ENCODE peak calls at places on chromosomes 11 and 22, in four cellular contexts. W is tibial nerve, N is GM20000, H is NCI-H1048. X is an unnamed sample.

GRCh38 chr11:59240322-59240721 is 27.6 kb upstream of the MPEG1 start:
- DNase-seq in W (no peak), H (no peak), N (no peak), X (no peak)

GRCh38 chr11:125364085-125364822 is 131.8 kb downstream of the FEZ1 start:
- DNase-seq in H (no peak), N (no peak), W (no peak), X (no peak)

GRCh38 chr11:131311746-131312145 is 58.7 kb upstream of the NTM start:
- DNase-seq in W (no peak), H (no peak), N (no peak), X (no peak)

GRCh38 chr11:2997406-2997805 is 5.3 kb upstream of the NAP1L4 start:
- DNase-seq in W (no peak), H (no peak), N (no peak), X (peak; percentile 54)

GRCh38 chr22:45009881-45010531 is at the start of gene PHF21B:
- DNase-seq in N (peak; percentile 69), W (no peak), H (peak; percentile 48), X (no peak)

GRCh38 chr11:79610678-79611077 is 169.8 kb upstream of the TENM4 start:
- DNase-seq in N (no peak), H (no peak), W (no peak), X (no peak)

GRCh38 chr11:73982595-73982989 is at the start of gene UCP2:
- DNase-seq in W (peak; percentile 77), H (peak; percentile 58), N (peak; percentile 87), X (peak; percentile 96)

GRCh38 chr11:50174189-50174588 is 141.5 kb downstream of the OR4C45 start:
- DNase-seq in H (no peak), N (no peak), W (no peak), X (no peak)

GRCh38 chr11:111938687-111939160 is 1.6 kb downstream of the DIXDC1 start:
- DNase-seq in W (no peak), N (peak; percentile 77), H (no peak), X (no peak)

GRCh38 chr22:23836281-23836680 is 2.5 kb downstream of the DERL3 start:
- DNase-seq in H (no peak), W (no peak), N (no peak), X (no peak)

GRCh38 chr22:23256986-23257888 is 76.9 kb downstream of the BCR start:
- DNase-seq in N (no peak), W (peak; percentile 73), H (no peak), X (peak; percentile 86)

GRCh38 chr22:47225931-47226633 is 463.6 kb downstream of the TBC1D22A start:
- DNase-seq in N (no peak), W (no peak), H (no peak), X (peak; percentile 46)

GRCh38 chr11:18617688-18618340 is 16.3 kb downstream of the SPTY2D1 start:
- DNase-seq in N (no peak), H (no peak), W (no peak), X (no peak)

GRCh38 chr11:45593992-45594391 is 71.4 kb downstream of the CHST1 start:
- DNase-seq in H (no peak), N (no peak), W (no peak), X (no peak)

GRCh38 chr11:86574493-86575207 is 97.8 kb downstream of the ME3 start:
- DNase-seq in N (no peak), H (no peak), W (no peak), X (no peak)

GRCh38 chr22:24775769-24776492 is 1.4 kb upstream of the PIWIL3 start:
- DNase-seq in W (no peak), N (no peak), H (no peak), X (no peak)

GRCh38 chr22:37675930-37676571 is 615 bp downstream of the LGALS1 start:
- DNase-seq in W (no peak), H (no peak), N (no peak), X (no peak)

GRCh38 chr22:39446239-39446721 is 10.5 kb upstream of the MGAT3 start:
- DNase-seq in H (no peak), N (peak; percentile 77), W (no peak), X (no peak)

GRCh38 chr11:64742940-64743590 is 877 bp downstream of the RASGRP2 start:
- DNase-seq in W (peak; percentile 64), H (no peak), N (peak; percentile 96), X (no peak)

X was measured in lower leg skin.